ENCODE peak calls at places on chromosomes 13 and 19, in ten cellular contexts. K, V, C, Z, H, N, U, T, A and L are unnamed samples.

GRCh38 chr19:35885225-35885624 is 15.1 kb downstream of the NFKBID start:
- DNase-seq in Z (no peak), T (no peak), V (no peak), K (no peak), C (no peak), U (no peak), N (no peak), H (no peak), A (no peak), L (no peak)

GRCh38 chr13:36822786-36823185 is 3.8 kb downstream of the RFXAP start:
- DNase-seq in Z (no peak), C (peak), A (no peak), V (no peak), U (no peak), K (no peak), H (no peak), T (no peak), N (no peak), L (no peak)

GRCh38 chr19:21052902-21053301 is 29.1 kb upstream of the ZNF714 start:
- DNase-seq in H (no peak), A (no peak), Z (no peak), V (no peak), T (no peak), K (no peak), U (no peak), C (no peak), N (no peak), L (no peak)

GRCh38 chr13:95355491-95355890 is 54.2 kb upstream of the ABCC4 start:
- DNase-seq in Z (no peak), K (no peak), C (peak), U (no peak), A (no peak), V (no peak), H (no peak), N (no peak), T (no peak), L (no peak)

GRCh38 chr19:5943623-5944022 is 29.6 kb downstream of the CAPS start:
- DNase-seq in N (no peak), C (peak), Z (no peak), A (no peak), V (no peak), U (no peak), T (no peak), H (no peak), K (no peak), L (no peak)

GRCh38 chr13:77416666-77417212 is 89.8 kb upstream of the MYCBP2 start:
- DNase-seq in N (no peak), V (no peak), T (no peak), H (no peak), Z (no peak), U (no peak), C (no peak), K (no peak), A (no peak), L (no peak)

GRCh38 chr13:74641586-74641985 is 507.4 kb upstream of the KLF12 start:
- DNase-seq in V (no peak), U (no peak), H (no peak), T (no peak), K (no peak), N (no peak), A (no peak), C (peak), Z (no peak), L (no peak)

GRCh38 chr19:55232284-55232597 is 3.7 kb upstream of the TMEM86B start:
- DNase-seq in T (no peak), K (no peak), Z (no peak), V (no peak), H (no peak), A (no peak), C (no peak), N (no peak), U (no peak), L (no peak)

GRCh38 chr19:17086811-17087210 is 11.2 kb downstream of the MYO9B start:
- DNase-seq in H (no peak), C (no peak), T (no peak), K (no peak), V (no peak), Z (no peak), A (no peak), N (no peak), U (no peak), L (no peak)

GRCh38 chr13:54591540-54591939 is 1562.9 kb downstream of the OLFM4 start:
- DNase-seq in V (no peak), H (peak), U (no peak), T (no peak), N (no peak), Z (no peak), C (no peak), K (no peak), A (no peak), L (no peak)

GRCh38 chr13:99468971-99469545 is 32.2 kb upstream of the TM9SF2 start:
- DNase-seq in V (no peak), U (no peak), K (no peak), N (no peak), H (no peak), T (no peak), C (no peak), A (no peak), Z (no peak), L (no peak)

GRCh38 chr13:107867701-107868661 is 347.4 kb downstream of the LIG4 start:
- DNase-seq in Z (no peak), V (peak), K (no peak), N (no peak), T (no peak), C (peak), U (no peak), H (peak), A (peak), L (no peak)

GRCh38 chr13:35953537-35954206 is 177.5 kb downstream of the DCLK1 start:
- DNase-seq in T (no peak), A (peak), C (peak), N (no peak), H (peak), K (no peak), U (no peak), V (no peak), Z (peak), L (no peak)

GRCh38 chr19:48881741-48882657 is 9.8 kb downstream of the PPP1R15A start:
- DNase-seq in V (peak), A (no peak), T (no peak), K (no peak), U (no peak), C (no peak), H (no peak), N (no peak), Z (no peak), L (peak)